ENCODE peak calls at places on chromosomes 5 and 9, in ten cellular contexts. U is ovary, E is A673, W is mammary epithelial cell, R is mucosa of descending colon, T is A549, L is WERI-Rb-1, C is breast epithelium, I is fibroblast of mammary gland, O is Peyer's patch. A is an unnamed sample.

GRCh38 chr9:4821994-4822544 is 29.3 kb downstream of the RCL1 start:
- DNase-seq in E (no peak), U (no peak), I (no peak), L (no peak), T (no peak), R (no peak), C (no peak), O (no peak), W (no peak), A (no peak)

GRCh38 chr5:179149278-179149677 is 89.1 kb downstream of the ZNF354C start:
- DNase-seq in I (no peak), E (no peak), L (no peak), R (no peak), W (no peak), O (peak), U (no peak), C (no peak), T (no peak), A (no peak)

GRCh38 chr5:18179579-18179978 is 545.3 kb downstream of the TAF11L14 start:
- DNase-seq in O (no peak), I (no peak), U (no peak), C (no peak), W (no peak), L (no peak), R (no peak), T (no peak), E (no peak), A (no peak)

GRCh38 chr5:6837519-6838110 is 124.4 kb downstream of the TENT4A start:
- DNase-seq in I (peak), L (peak), U (no peak), C (no peak), E (peak), R (no peak), W (no peak), O (peak), T (peak), A (no peak)

GRCh38 chr9:130765135-130766030 is 69.7 kb upstream of the ABL1 start:
- DNase-seq in I (no peak), U (no peak), O (no peak), E (no peak), C (no peak), T (no peak), L (no peak), W (peak), R (no peak), A (no peak)

GRCh38 chr5:59654691-59655090 is 238.8 kb downstream of the PDE4D start:
- DNase-seq in E (no peak), I (no peak), O (no peak), U (no peak), T (no peak), R (no peak), W (peak), L (no peak), C (no peak), A (no peak)

GRCh38 chr5:71982717-71983395 is 124.4 kb upstream of the MAP1B start:
- DNase-seq in W (no peak), E (no peak), U (no peak), T (no peak), R (no peak), L (no peak), C (no peak), I (no peak), O (no peak), A (no peak)

GRCh38 chr5:141941307-141941706 is 16.7 kb downstream of the PCDH12 start:
- DNase-seq in I (peak), W (peak), L (no peak), C (no peak), R (no peak), T (peak), U (no peak), O (peak), E (peak), A (peak)

GRCh38 chr9:126708178-126708577 is 94.5 kb downstream of the LMX1B start:
- DNase-seq in I (no peak), W (no peak), O (peak), L (no peak), E (no peak), C (peak), R (no peak), U (no peak), T (no peak), A (no peak)

GRCh38 chr9:109910616-109911568 is 130.9 kb downstream of the PALM2AKAP2 start:
- DNase-seq in R (peak), O (peak), W (peak), E (no peak), U (no peak), L (no peak), C (no peak), I (peak), T (peak), A (peak)

GRCh38 chr5:154241021-154241420 is 50.5 kb downstream of the GALNT10 start:
- DNase-seq in E (no peak), O (no peak), L (no peak), C (no peak), R (no peak), I (no peak), U (no peak), W (no peak), T (no peak), A (no peak)

GRCh38 chr5:72441861-72442540 is 65.2 kb downstream of the ZNF366 start:
- DNase-seq in C (no peak), T (peak), W (peak), E (no peak), I (peak), O (no peak), L (no peak), R (no peak), U (no peak), A (peak)

GRCh38 chr5:33892419-33893151 is 795 bp upstream of the ADAMTS12 start:
- DNase-seq in U (peak), C (peak), L (no peak), R (no peak), T (no peak), O (no peak), E (no peak), W (peak), I (peak), A (peak)

GRCh38 chr5:129820-130219 is 37.9 kb downstream of the PLEKHG4B start:
- DNase-seq in O (no peak), W (peak), R (no peak), U (no peak), I (peak), T (no peak), C (no peak), L (no peak), E (no peak), A (peak)

GRCh38 chr5:176771102-176771845 is 39.1 kb upstream of the UNC5A start:
- DNase-seq in U (no peak), O (no peak), L (no peak), W (no peak), R (peak), I (no peak), T (no peak), C (no peak), E (no peak), A (no peak)

GRCh38 chr5:65742565-65743231 is 20.7 kb downstream of the NLN start:
- DNase-seq in C (no peak), L (no peak), O (no peak), E (peak), R (no peak), W (peak), I (peak), U (no peak), T (peak), A (peak)

GRCh38 chr9:129665008-129665771 is at the start of gene PRRX2:
- DNase-seq in T (peak), C (no peak), U (no peak), I (no peak), W (no peak), O (no peak), R (no peak), L (no peak), E (peak), A (no peak)

GRCh38 chr5:58849995-58850667 is 267.3 kb downstream of the RAB3C start:
- DNase-seq in U (no peak), C (no peak), T (peak), L (no peak), E (peak), I (peak), R (no peak), W (peak), O (no peak), A (no peak)

GRCh38 chr9:130215341-130216119 is 43.3 kb downstream of the NCS1 start:
- DNase-seq in C (no peak), W (peak), I (peak), U (no peak), L (no peak), O (no peak), R (no peak), E (no peak), T (no peak), A (no peak)

GRCh38 chr5:111345731-111346130 is 121.5 kb downstream of the CAMK4 start:
- DNase-seq in T (no peak), U (no peak), I (no peak), O (no peak), E (no peak), W (peak), L (no peak), C (no peak), R (no peak), A (no peak)

GRCh38 chr5:96226941-96227552 is 206.0 kb downstream of the PCSK1 start:
- DNase-seq in C (no peak), L (no peak), T (no peak), E (peak), R (no peak), I (peak), W (peak), O (no peak), U (no peak), A (peak)

GRCh38 chr9:97938081-97938644 is at the start of gene HEMGN:
- DNase-seq in R (no peak), I (no peak), E (no peak), C (no peak), L (no peak), T (no peak), O (no peak), W (no peak), U (no peak), A (no peak)

GRCh38 chr5:173919443-173919842 is 31.3 kb downstream of the CPEB4 start:
- DNase-seq in L (no peak), O (no peak), T (no peak), I (no peak), C (no peak), U (no peak), W (peak), R (no peak), E (no peak), A (no peak)

GRCh38 chr5:104754311-104754995 is 1191.9 kb upstream of the NUDT12 start:
- DNase-seq in U (no peak), I (no peak), R (no peak), O (no peak), C (no peak), E (no peak), W (no peak), T (no peak), L (no peak), A (no peak)

GRCh38 chr5:89613222-89613956 is 730.4 kb upstream of the MEF2C start:
- DNase-seq in T (no peak), I (peak), L (no peak), E (no peak), R (no peak), C (no peak), U (no peak), W (peak), O (no peak), A (no peak)

GRCh38 chr9:100577776-100578448 is at the start of gene CAVIN4:
- DNase-seq in L (no peak), O (no peak), E (no peak), I (peak), T (no peak), R (no peak), U (no peak), W (no peak), C (no peak), A (peak)

GRCh38 chr9:97749928-97750327 is 52.8 kb upstream of the XPA start:
- DNase-seq in R (no peak), T (no peak), C (no peak), W (peak), O (no peak), E (no peak), L (no peak), U (no peak), I (no peak), A (no peak)

GRCh38 chr9:89623925-89624420 is 19.2 kb downstream of the GADD45G start:
- DNase-seq in T (no peak), E (no peak), C (no peak), W (no peak), L (no peak), I (no peak), O (no peak), R (no peak), U (no peak), A (no peak)

GRCh38 chr5:177095088-177095669 is 8.5 kb downstream of the FGFR4 start:
- DNase-seq in T (no peak), I (no peak), O (no peak), L (no peak), R (no peak), C (no peak), U (no peak), W (no peak), E (no peak), A (no peak)

GRCh38 chr5:78638423-78638822 is 10.1 kb downstream of the LHFPL2 start:
- DNase-seq in L (no peak), C (peak), I (peak), O (peak), T (peak), W (peak), E (no peak), U (peak), R (peak), A (peak)

GRCh38 chr9:78863531-78863930 is 566.6 kb downstream of the PSAT1 start:
- DNase-seq in I (no peak), W (peak), T (no peak), O (no peak), E (no peak), R (no peak), C (no peak), U (no peak), L (no peak), A (no peak)

GRCh38 chr5:1555011-1555807 is 31.4 kb upstream of the LPCAT1 start:
- DNase-seq in E (no peak), W (peak), C (peak), U (no peak), L (no peak), O (peak), R (no peak), T (peak), I (no peak), A (no peak)

GRCh38 chr9:126474201-126474765 is 139.4 kb upstream of the LMX1B start:
- DNase-seq in C (no peak), R (no peak), T (peak), I (peak), O (no peak), U (no peak), E (no peak), W (no peak), L (no peak), A (no peak)

GRCh38 chr5:122473138-122473843 is 161.3 kb downstream of the SNCAIP start:
- DNase-seq in U (no peak), W (peak), R (no peak), L (no peak), C (no peak), E (no peak), T (no peak), O (no peak), I (no peak), A (no peak)

GRCh38 chr5:69334793-69335268 is 2.2 kb upstream of the CCDC125 start:
- DNase-seq in C (peak), O (peak), U (peak), T (peak), R (peak), L (peak), E (peak), I (peak), W (peak), A (peak)
- TF ChIP-seq CTCF in C (peak), O (peak), U (peak), T (peak), R (peak), L (peak), E (peak), I (peak), W (peak), A (peak)

DNA sequence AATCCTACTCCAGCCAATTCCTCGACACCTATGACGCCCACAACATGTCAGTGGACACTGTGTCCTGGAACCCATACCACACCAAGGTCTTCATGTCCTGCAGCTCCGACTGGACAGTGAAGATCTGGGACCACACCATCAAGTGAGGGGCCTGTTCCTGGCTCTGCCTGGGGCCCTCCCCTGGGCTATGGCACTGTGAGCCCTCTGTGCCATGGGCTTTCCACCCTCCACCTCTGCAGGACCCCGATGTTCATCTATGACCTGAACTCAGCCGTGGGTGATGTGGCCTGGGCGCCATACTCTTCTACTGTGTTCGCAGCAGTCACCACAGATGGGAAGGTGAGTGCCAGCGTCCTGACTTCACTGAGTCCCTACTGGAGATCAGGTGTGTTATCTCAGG is 8.4 kb downstream of the ENHO start:
- DNase-seq in R (no peak), C (no peak), W (no peak), T (no peak), U (no peak), I (no peak), O (no peak), E (no peak), L (no peak), A (no peak)
- H3K4me3 ChIP-seq in R (no peak), C (no peak), W (no peak), T (no peak), U (no peak), I (no peak), O (no peak), E (no peak), L (no peak), A (no peak)

DNA sequence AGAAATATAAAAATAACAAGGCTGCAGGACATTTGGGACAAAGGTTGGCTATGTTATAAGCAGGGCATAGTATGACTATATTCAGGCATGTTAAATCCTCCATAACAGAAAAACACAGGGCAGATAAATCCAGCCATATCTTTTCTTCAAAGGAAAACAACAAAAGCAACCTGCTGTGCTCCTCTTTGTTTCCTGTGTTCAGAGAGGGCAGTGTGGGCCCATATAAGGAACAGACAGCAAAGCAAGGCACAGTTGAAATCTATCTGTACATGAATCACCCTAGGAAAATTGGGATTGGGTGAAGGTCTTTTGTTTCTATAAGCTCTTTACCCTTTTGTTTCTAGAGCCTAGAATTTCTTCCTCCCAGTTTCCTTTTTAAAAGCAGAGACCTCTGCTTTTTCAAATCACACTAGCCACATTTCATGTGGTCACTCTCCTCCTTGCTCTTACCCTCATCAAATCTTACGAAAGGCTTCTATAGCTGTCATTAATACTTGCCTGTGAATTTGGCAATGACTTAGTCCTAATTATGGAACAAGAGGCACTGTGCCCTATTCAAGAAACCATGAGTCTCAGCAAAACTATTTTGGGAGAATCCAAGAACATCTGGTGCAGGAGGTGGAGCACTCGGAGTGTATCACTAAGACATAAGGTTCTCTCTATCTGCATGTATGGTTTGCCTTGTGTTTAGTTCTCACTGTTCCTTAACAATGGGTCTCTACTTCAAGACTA is 1.8 kb downstream of the GZMA start:
- DNase-seq in U (no peak), C (no peak), O (no peak), E (peak), L (no peak), R (no peak), T (no peak), I (no peak), W (no peak), A (no peak)
- TF ChIP-seq CTCF in U (no peak), C (no peak), O (no peak), E (no peak), L (no peak), R (no peak), T (no peak), I (no peak), W (no peak), A (no peak)

GRCh38 chr5:134098690-134099089 is 15.8 kb upstream of the TCF7 start:
- DNase-seq in I (no peak), E (no peak), T (no peak), O (peak), W (no peak), C (no peak), R (peak), U (no peak), L (no peak), A (no peak)

GRCh38 chr5:134099288-134099872 is 15.1 kb upstream of the TCF7 start:
- DNase-seq in R (peak), O (no peak), I (no peak), W (no peak), C (no peak), L (no peak), E (no peak), U (no peak), T (no peak), A (no peak)

GRCh38 chr5:134101686-134102439 is 12.6 kb upstream of the TCF7 start:
- DNase-seq in E (peak), L (peak), U (peak), W (no peak), O (peak), I (peak), C (no peak), T (peak), R (peak), A (no peak)

GRCh38 chr5:134100283-134101011 is 14.0 kb upstream of the TCF7 start:
- DNase-seq in U (no peak), I (peak), T (no peak), O (no peak), E (no peak), L (no peak), W (peak), R (peak), C (no peak), A (no peak)

GRCh38 chr5:134099939-134100282 is 14.6 kb upstream of the TCF7 start:
- DNase-seq in R (peak), E (no peak), W (no peak), L (no peak), C (no peak), U (no peak), T (no peak), O (no peak), I (no peak), A (no peak)
- H3K4me3 ChIP-seq in R (no peak), E (no peak), W (no peak), L (no peak), C (no peak), U (no peak), T (no peak), O (no peak), I (no peak), A (no peak)

GRCh38 chr5:144142030-144142825 is 28.2 kb downstream of the YIPF5 start:
- DNase-seq in O (no peak), U (no peak), I (peak), C (no peak), W (peak), R (no peak), E (peak), L (no peak), T (peak), A (no peak)
- TF ChIP-seq CTCF in O (peak), U (no peak), I (peak), C (no peak), W (peak), R (no peak), E (peak), L (peak), T (peak), A (peak)

GRCh38 chr9:107481035-107481434 is 8.5 kb downstream of the KLF4 start:
- DNase-seq in O (no peak), C (no peak), R (no peak), W (no peak), L (no peak), E (no peak), T (peak), I (peak), U (no peak), A (no peak)
- H3K4me3 ChIP-seq in O (no peak), C (no peak), R (no peak), W (no peak), L (no peak), E (no peak), T (peak), I (no peak), U (no peak), A (no peak)

DNA sequence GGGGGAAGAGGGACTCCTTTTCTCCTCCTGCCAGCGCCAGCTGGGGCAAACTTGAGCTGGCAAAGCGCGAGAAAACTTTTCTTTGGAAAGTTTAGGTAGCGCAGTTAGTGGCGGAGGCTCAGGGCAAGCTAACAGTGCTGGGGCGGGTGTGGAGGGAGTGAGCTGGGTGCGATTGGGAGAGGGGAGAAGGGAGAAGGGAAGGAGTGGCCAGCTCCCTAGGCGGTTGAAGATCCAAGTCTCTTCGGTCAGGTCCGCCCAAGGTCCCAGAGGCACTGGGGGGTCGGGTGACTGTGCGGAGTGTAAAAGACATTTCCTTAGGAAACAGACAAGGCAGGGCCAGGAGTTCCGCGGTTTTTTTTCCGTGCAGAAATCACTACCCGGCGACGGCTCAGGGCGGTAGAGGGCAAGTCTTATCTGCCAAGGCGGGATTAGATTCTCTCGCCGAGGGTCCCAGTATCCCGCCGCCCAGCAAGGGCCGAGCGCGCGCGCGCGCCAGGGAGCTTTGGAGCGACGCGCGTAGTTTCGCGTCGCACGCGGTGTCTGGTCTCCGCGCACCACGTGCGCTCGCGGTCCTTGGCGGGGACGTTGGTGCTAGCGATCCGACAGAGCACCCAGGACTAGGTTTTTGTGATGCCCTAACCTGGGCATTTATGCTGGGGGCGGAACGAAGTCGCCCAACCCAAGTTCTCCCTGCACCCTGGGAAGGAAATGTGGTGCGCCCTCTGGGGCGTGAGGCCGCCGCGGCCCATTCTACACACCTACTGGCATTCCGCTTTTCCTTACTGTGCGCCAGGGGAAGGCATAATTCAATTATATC is 33.7 kb upstream of the NFIB start:
- DNase-seq in R (no peak), W (peak), U (no peak), I (no peak), T (peak), O (peak), C (no peak), E (peak), L (no peak), A (no peak)
- TF ChIP-seq CTCF in R (no peak), W (no peak), U (no peak), I (no peak), T (peak), O (no peak), C (no peak), E (no peak), L (peak), A (no peak)

A was measured in BJ.